ENCODE peak calls at places on chromosomes 5 and 9, in seven cellular contexts. U is progenitor cell of endocrine pancreas; W is gastrocnemius medialis; H is iPS DF 6.9; E is EH; O is kidney tubule cell; X is CD4-positive, CD25-positive, alpha-beta regulatory T cell. B is an unnamed sample.

GRCh38 chr9:101479337-101480045 is 43.9 kb upstream of the ALDOB start:
- DNase-seq in O (peak; percentile 68), E (no peak), H (no peak), W (no peak), X (no peak), U (no peak), B (no peak)

GRCh38 chr5:60333103-60333502 is 366.9 kb downstream of the DEPDC1B start:
- DNase-seq in W (no peak), U (no peak), X (no peak), O (peak; percentile 46), E (peak; percentile 9), H (no peak), B (no peak)

GRCh38 chr5:160805376-160805775 is 46.6 kb downstream of the ATP10B start:
- DNase-seq in O (no peak), H (no peak), X (no peak), W (no peak), E (no peak), U (no peak), B (no peak)

GRCh38 chr5:43840424-43841232 is 237.6 kb downstream of the NNT start:
- DNase-seq in U (no peak), X (no peak), W (no peak), E (peak; percentile 1), O (no peak), H (no peak), B (no peak)

GRCh38 chr9:1047605-1048235 is 2.4 kb upstream of the DMRT2 start:
- DNase-seq in X (peak; percentile 45), E (no peak), O (peak; percentile 7), U (no peak), W (no peak), H (no peak), B (no peak)

GRCh38 chr9:77841739-77842386 is 189.7 kb downstream of the GNAQ start:
- DNase-seq in O (no peak), E (no peak), W (no peak), X (peak; percentile 42), H (no peak), U (no peak), B (no peak)

GRCh38 chr9:22158275-22158674 is 149.2 kb upstream of the CDKN2B start:
- DNase-seq in H (no peak), U (no peak), W (no peak), E (no peak), X (no peak), O (no peak), B (no peak)

GRCh38 chr5:15943487-15943886 is 236.1 kb downstream of the MARCHF11 start:
- DNase-seq in X (no peak), W (no peak), H (no peak), O (no peak), E (peak; percentile 78), U (no peak), B (no peak)

GRCh38 chr9:93996863-93997262 is 41.7 kb upstream of the BARX1 start:
- DNase-seq in W (no peak), U (no peak), O (no peak), H (no peak), E (no peak), X (peak; percentile 2), B (no peak)

GRCh38 chr5:38472541-38472940 is 83.9 kb downstream of the LIFR start:
- DNase-seq in X (no peak), O (no peak), U (no peak), H (no peak), E (no peak), W (no peak), B (no peak)

B was measured in amygdala.